ENCODE peak calls at places on chromosomes 5 and 9, in four cellular contexts. One of them, this sample, is unnamed.

GRCh38 chr5:52893105-52893504 is 96.0 kb upstream of the ITGA2 start:
- DNase-seq in OCI-LY7: no peak
- DNase-seq in coronary artery: no peak
- DNase-seq in colonic mucosa: no peak
- DNase-seq in this sample: no peak

GRCh38 chr5:51829691-51830090 is 446.4 kb downstream of the ISL1 start:
- DNase-seq in colonic mucosa: no peak
- DNase-seq in coronary artery: no peak
- DNase-seq in OCI-LY7: no peak
- DNase-seq in this sample: no peak

GRCh38 chr5:135900276-135900675 is 4.6 kb upstream of the IL9 start:
- DNase-seq in coronary artery: no peak
- DNase-seq in OCI-LY7: no peak
- DNase-seq in colonic mucosa: no peak
- DNase-seq in this sample: no peak

GRCh38 chr9:31372796-31373587 is 1011.5 kb upstream of the ACO1 start:
- DNase-seq in OCI-LY7: no peak
- DNase-seq in coronary artery: no peak
- DNase-seq in colonic mucosa: no peak
- DNase-seq in this sample: no peak

GRCh38 chr5:76372320-76373054 is 30.6 kb upstream of the IQGAP2 start:
- DNase-seq in OCI-LY7: no peak
- DNase-seq in coronary artery: no peak
- DNase-seq in colonic mucosa: no peak
- DNase-seq in this sample: no peak

GRCh38 chr9:120692901-120693573 is 21.2 kb downstream of the MEGF9 start:
- DNase-seq in OCI-LY7: peak
- DNase-seq in colonic mucosa: no peak
- DNase-seq in coronary artery: no peak
- DNase-seq in this sample: no peak

GRCh38 chr5:54415896-54416640 is 39.4 kb upstream of the HSPB3 start:
- DNase-seq in OCI-LY7: no peak
- DNase-seq in colonic mucosa: no peak
- DNase-seq in coronary artery: no peak
- DNase-seq in this sample: no peak

GRCh38 chr9:5799314-5799713 is 33.6 kb downstream of the ERMP1 start:
- DNase-seq in colonic mucosa: no peak
- DNase-seq in coronary artery: no peak
- DNase-seq in OCI-LY7: peak
- DNase-seq in this sample: no peak

GRCh38 chr9:126327016-126327749 is 554 bp downstream of the MVB12B start:
- DNase-seq in OCI-LY7: peak
- DNase-seq in colonic mucosa: peak
- DNase-seq in coronary artery: peak
- DNase-seq in this sample: no peak

GRCh38 chr9:71213633-71214032 is 92.2 kb upstream of the TRPM3 start:
- DNase-seq in OCI-LY7: no peak
- DNase-seq in coronary artery: no peak
- DNase-seq in colonic mucosa: no peak
- DNase-seq in this sample: no peak

GRCh38 chr5:172339264-172340180 is 56.0 kb upstream of the UBTD2 start:
- DNase-seq in colonic mucosa: no peak
- DNase-seq in coronary artery: no peak
- DNase-seq in OCI-LY7: no peak
- DNase-seq in this sample: no peak

GRCh38 chr9:95010431-95010838 is 283.9 kb downstream of the AOPEP start:
- DNase-seq in OCI-LY7: no peak
- DNase-seq in coronary artery: no peak
- DNase-seq in colonic mucosa: no peak
- DNase-seq in this sample: no peak

GRCh38 chr5:91079037-91079436 is 304.1 kb downstream of the ARRDC3 start:
- DNase-seq in colonic mucosa: no peak
- DNase-seq in coronary artery: no peak
- DNase-seq in OCI-LY7: no peak
- DNase-seq in this sample: no peak

GRCh38 chr9:129568560-129569505 is 52.1 kb downstream of the C9orf50 start:
- DNase-seq in coronary artery: peak
- DNase-seq in colonic mucosa: peak
- DNase-seq in OCI-LY7: no peak
- DNase-seq in this sample: no peak

GRCh38 chr5:32687167-32687831 is 23.8 kb upstream of the NPR3 start:
- DNase-seq in coronary artery: no peak
- DNase-seq in colonic mucosa: no peak
- DNase-seq in OCI-LY7: no peak
- DNase-seq in this sample: no peak

GRCh38 chr5:130323804-130324454 is 419.7 kb downstream of the CHSY3 start:
- DNase-seq in colonic mucosa: no peak
- DNase-seq in coronary artery: no peak
- DNase-seq in OCI-LY7: peak
- DNase-seq in this sample: no peak

GRCh38 chr5:124741711-124742496 is 4.5 kb downstream of the ZNF608 start:
- DNase-seq in coronary artery: no peak
- DNase-seq in colonic mucosa: peak
- DNase-seq in OCI-LY7: peak
- DNase-seq in this sample: no peak

GRCh38 chr5:172904643-172905345 is 54.4 kb upstream of the RPL26L1 start:
- DNase-seq in coronary artery: peak
- DNase-seq in colonic mucosa: peak
- DNase-seq in OCI-LY7: no peak
- DNase-seq in this sample: no peak

GRCh38 chr9:136859821-136860269 is 6.3 kb downstream of the EDF1 start:
- DNase-seq in colonic mucosa: peak
- DNase-seq in OCI-LY7: no peak
- DNase-seq in coronary artery: no peak
- DNase-seq in this sample: no peak

GRCh38 chr9:71285191-71285656 is 163.8 kb upstream of the TRPM3 start:
- DNase-seq in OCI-LY7: peak
- DNase-seq in coronary artery: no peak
- DNase-seq in colonic mucosa: peak
- DNase-seq in this sample: no peak

GRCh38 chr5:154713615-154714125 is 41.5 kb upstream of the LARP1 start:
- DNase-seq in colonic mucosa: peak
- DNase-seq in coronary artery: no peak
- DNase-seq in OCI-LY7: no peak
- DNase-seq in this sample: no peak

GRCh38 chr9:124940521-124940893 is 376 bp downstream of the GOLGA1 start:
- DNase-seq in OCI-LY7: peak
- DNase-seq in colonic mucosa: no peak
- DNase-seq in coronary artery: no peak
- DNase-seq in this sample: no peak

GRCh38 chr5:147305147-147305546 is 70.3 kb downstream of the STK32A start:
- DNase-seq in colonic mucosa: no peak
- DNase-seq in coronary artery: no peak
- DNase-seq in OCI-LY7: no peak
- DNase-seq in this sample: no peak

GRCh38 chr9:109918359-109919163 is 138.6 kb downstream of the PALM2AKAP2 start:
- DNase-seq in colonic mucosa: peak
- DNase-seq in coronary artery: no peak
- DNase-seq in OCI-LY7: peak
- DNase-seq in this sample: no peak

GRCh38 chr9:97558701-97559101 is 57.2 kb downstream of the TMOD1 start:
- DNase-seq in OCI-LY7: no peak
- DNase-seq in colonic mucosa: no peak
- DNase-seq in coronary artery: peak
- DNase-seq in this sample: no peak

GRCh38 chr9:133656211-133657119 is 20.3 kb downstream of the DBH start:
- DNase-seq in OCI-LY7: peak
- DNase-seq in colonic mucosa: no peak
- DNase-seq in coronary artery: no peak
- DNase-seq in this sample: no peak

GRCh38 chr9:130287736-130288135 is 22.2 kb downstream of the HMCN2 start:
- DNase-seq in coronary artery: no peak
- DNase-seq in colonic mucosa: no peak
- DNase-seq in OCI-LY7: no peak
- DNase-seq in this sample: no peak

GRCh38 chr5:150353395-150353675 is 4.2 kb upstream of the TCOF1 start:
- DNase-seq in colonic mucosa: no peak
- DNase-seq in OCI-LY7: no peak
- DNase-seq in coronary artery: no peak
- DNase-seq in this sample: no peak

GRCh38 chr5:148899993-148900392 is 73.6 kb downstream of the ADRB2 start:
- DNase-seq in colonic mucosa: no peak
- DNase-seq in OCI-LY7: no peak
- DNase-seq in coronary artery: no peak
- DNase-seq in this sample: no peak

GRCh38 chr9:134130503-134131375 is 5.1 kb upstream of the WDR5 start:
- DNase-seq in colonic mucosa: no peak
- DNase-seq in OCI-LY7: no peak
- DNase-seq in coronary artery: peak
- DNase-seq in this sample: no peak

GRCh38 chr5:160423025-160423554 is 1.4 kb downstream of the PTTG1 start:
- DNase-seq in coronary artery: no peak
- DNase-seq in colonic mucosa: no peak
- DNase-seq in OCI-LY7: no peak
- DNase-seq in this sample: no peak

GRCh38 chr9:36632892-36633291 is 60.2 kb downstream of the MELK start:
- DNase-seq in OCI-LY7: peak
- DNase-seq in colonic mucosa: no peak
- DNase-seq in coronary artery: no peak
- DNase-seq in this sample: no peak

GRCh38 chr5:143592648-143593047 is 189.2 kb upstream of the NR3C1 start:
- DNase-seq in OCI-LY7: peak
- DNase-seq in coronary artery: no peak
- DNase-seq in colonic mucosa: no peak
- DNase-seq in this sample: no peak

GRCh38 chr9:82129708-82130107 is 141.1 kb downstream of the SPATA31D1 start:
- DNase-seq in coronary artery: no peak
- DNase-seq in colonic mucosa: no peak
- DNase-seq in OCI-LY7: no peak
- DNase-seq in this sample: no peak

GRCh38 chr5:176180339-176180738 is 57.9 kb upstream of the SIMC1 start:
- DNase-seq in colonic mucosa: no peak
- DNase-seq in coronary artery: no peak
- DNase-seq in OCI-LY7: no peak
- DNase-seq in this sample: no peak

GRCh38 chr9:72119853-72120252 is 29.4 kb upstream of the GDA start:
- DNase-seq in OCI-LY7: no peak
- DNase-seq in coronary artery: no peak
- DNase-seq in colonic mucosa: no peak
- DNase-seq in this sample: no peak

GRCh38 chr5:160105686-160106085 is 13.6 kb downstream of the PWWP2A start:
- DNase-seq in coronary artery: no peak
- DNase-seq in OCI-LY7: peak
- DNase-seq in colonic mucosa: no peak
- DNase-seq in this sample: no peak

GRCh38 chr5:155772009-155772662 is 554.8 kb upstream of the SGCD start:
- DNase-seq in colonic mucosa: no peak
- DNase-seq in OCI-LY7: no peak
- DNase-seq in coronary artery: no peak
- DNase-seq in this sample: no peak
- TF ChIP-seq CTCF in colonic mucosa: no peak
- TF ChIP-seq CTCF in OCI-LY7: peak
- TF ChIP-seq CTCF in coronary artery: no peak
- TF ChIP-seq CTCF in this sample: no peak

GRCh38 chr9:114050646-114051045 is 27.5 kb downstream of the AMBP start:
- DNase-seq in colonic mucosa: no peak
- DNase-seq in coronary artery: no peak
- DNase-seq in OCI-LY7: no peak
- DNase-seq in this sample: no peak

GRCh38 chr9:114050226-114050568 is 27.9 kb downstream of the AMBP start:
- DNase-seq in coronary artery: no peak
- DNase-seq in OCI-LY7: no peak
- DNase-seq in colonic mucosa: no peak
- DNase-seq in this sample: no peak

GRCh38 chr9:114047717-114048116 is 30.4 kb downstream of the AMBP start:
- DNase-seq in colonic mucosa: peak
- DNase-seq in OCI-LY7: peak
- DNase-seq in coronary artery: peak
- DNase-seq in this sample: peak

GRCh38 chr9:114049453-114050225 is 28.5 kb downstream of the AMBP start:
- DNase-seq in coronary artery: peak
- DNase-seq in colonic mucosa: no peak
- DNase-seq in OCI-LY7: no peak
- DNase-seq in this sample: no peak

GRCh38 chr9:114048533-114049452 is 29.3 kb downstream of the AMBP start:
- DNase-seq in OCI-LY7: no peak
- DNase-seq in coronary artery: peak
- DNase-seq in colonic mucosa: peak
- DNase-seq in this sample: peak
- TF ChIP-seq CTCF in OCI-LY7: no peak
- TF ChIP-seq CTCF in coronary artery: no peak
- TF ChIP-seq CTCF in colonic mucosa: no peak
- TF ChIP-seq CTCF in this sample: no peak

GRCh38 chr5:11076945-11077613 is 316.0 kb upstream of the DAP start:
- DNase-seq in OCI-LY7: no peak
- DNase-seq in coronary artery: no peak
- DNase-seq in colonic mucosa: no peak
- DNase-seq in this sample: no peak

GRCh38 chr5:11072556-11072955 is 311.5 kb upstream of the DAP start:
- DNase-seq in colonic mucosa: no peak
- DNase-seq in OCI-LY7: no peak
- DNase-seq in coronary artery: no peak
- DNase-seq in this sample: no peak

GRCh38 chr5:11075010-11075860 is 314.2 kb upstream of the DAP start:
- DNase-seq in coronary artery: no peak
- DNase-seq in colonic mucosa: no peak
- DNase-seq in OCI-LY7: no peak
- DNase-seq in this sample: no peak
- TF ChIP-seq CTCF in coronary artery: no peak
- TF ChIP-seq CTCF in colonic mucosa: no peak
- TF ChIP-seq CTCF in OCI-LY7: peak
- TF ChIP-seq CTCF in this sample: no peak

GRCh38 chr9:138044485-138045383 is 167.2 kb downstream of the CACNA1B start:
- DNase-seq in coronary artery: peak
- DNase-seq in colonic mucosa: peak
- DNase-seq in OCI-LY7: no peak
- DNase-seq in this sample: peak
- TF ChIP-seq CTCF in coronary artery: no peak
- TF ChIP-seq CTCF in colonic mucosa: no peak
- TF ChIP-seq CTCF in OCI-LY7: no peak
- TF ChIP-seq CTCF in this sample: no peak

DNA sequence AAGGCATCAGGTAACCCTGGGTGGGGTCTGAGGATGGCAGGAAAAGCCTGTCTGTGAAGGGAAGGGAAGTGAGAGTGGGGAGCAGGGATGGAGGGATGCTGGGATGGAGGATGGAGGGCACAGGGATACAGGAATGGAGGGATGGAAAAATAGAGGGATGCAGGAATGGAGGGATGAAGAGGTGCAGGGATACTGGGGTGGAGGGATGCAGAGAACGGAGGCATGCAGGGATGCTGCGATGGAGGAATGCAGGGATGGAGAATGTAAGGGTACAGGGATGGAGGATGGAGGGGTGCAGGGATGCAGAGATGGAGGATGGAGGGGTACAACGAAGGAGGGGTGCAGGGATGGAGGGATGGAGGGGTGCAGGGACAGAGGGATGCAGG is 9.1 kb downstream of the PTGES2 start:
- DNase-seq in coronary artery: no peak
- DNase-seq in OCI-LY7: no peak
- DNase-seq in colonic mucosa: no peak
- DNase-seq in this sample: no peak
- TF ChIP-seq CTCF in coronary artery: no peak
- TF ChIP-seq CTCF in OCI-LY7: no peak
- TF ChIP-seq CTCF in colonic mucosa: no peak
- TF ChIP-seq CTCF in this sample: no peak